ENCODE peak calls at places on chromosomes 2 and 18, in five cellular contexts. J is foreskin keratinocyte; P is lower lobe of right lung; O is GM06990; Y is CD4-positive, alpha-beta T cell. N is an unnamed sample.
A peak's percentile ranks its signal among the peaks of the same experiment; 100 is the strongest.

GRCh38 chr18:53687002-53687401 is 537.5 kb downstream of the MBD2 start:
- DNase-seq in J (no peak), P (no peak), O (no peak), Y (no peak), N (no peak)

GRCh38 chr18:70289351-70290330 is 796 bp downstream of the SOCS6 start:
- DNase-seq in J (no peak), P (peak; percentile 62), O (peak; percentile 63), Y (no peak), N (peak; percentile 67)

GRCh38 chr2:164620873-164621760 is at the start of gene GRB14:
- DNase-seq in J (no peak), P (peak; percentile 72), O (peak; percentile 6), Y (no peak), N (peak; percentile 56)

GRCh38 chr18:51164327-51165290 is 32.9 kb downstream of the MEX3C start:
- DNase-seq in J (no peak), P (no peak), O (no peak), Y (no peak), N (no peak)

GRCh38 chr2:174602741-174603140 is 5.1 kb upstream of the WIPF1 start:
- DNase-seq in J (no peak), P (no peak), O (no peak), Y (no peak), N (no peak)

GRCh38 chr2:166593403-166593802 is 99.4 kb upstream of the SCN7A start:
- DNase-seq in J (peak; percentile 42), P (no peak), O (no peak), Y (no peak), N (no peak)

GRCh38 chr2:10861765-10862164 is 49.2 kb upstream of the PDIA6 start:
- DNase-seq in J (no peak), P (no peak), O (no peak), Y (no peak), N (no peak)

GRCh38 chr2:132627542-132627941 is 42.5 kb downstream of the LYPD1 start:
- DNase-seq in J (no peak), P (no peak), O (no peak), Y (no peak), N (no peak)

GRCh38 chr2:190534310-190535118 is at the start of gene NEMP2:
- DNase-seq in J (peak; percentile 44), P (peak; percentile 91), O (peak; percentile 91), Y (peak; percentile 53), N (peak; percentile 74)

GRCh38 chr18:61991836-61992235 is 99.0 kb upstream of the RNF152 start:
- DNase-seq in J (no peak), P (no peak), O (no peak), Y (no peak), N (no peak)

GRCh38 chr2:111986116-111986900 is 68.8 kb upstream of the TMEM87B start:
- DNase-seq in J (no peak), P (no peak), O (no peak), Y (no peak), N (no peak)

GRCh38 chr2:98501223-98501622 is 56.6 kb downstream of the INPP4A start:
- DNase-seq in J (no peak), P (no peak), O (no peak), Y (no peak), N (no peak)
- TF ChIP-seq CTCF in J (no peak), P (no peak), O (no peak), Y (no peak), N (no peak)

GRCh38 chr2:68052717-68053422 is 9.9 kb downstream of the C1D start:
- DNase-seq in J (peak; percentile 29), P (no peak), O (no peak), Y (no peak), N (no peak)

GRCh38 chr2:68062680-68063387 is at the start of gene C1D:
- DNase-seq in J (peak; percentile 68), P (peak; percentile 97), O (peak; percentile 92), Y (peak; percentile 87), N (peak; percentile 91)

GRCh38 chr2:68059769-68060525 is 2.9 kb downstream of the C1D start:
- DNase-seq in J (peak; percentile 29), P (no peak), O (no peak), Y (no peak), N (no peak)

GRCh38 chr2:68060652-68061051 is 2.2 kb downstream of the C1D start:
- DNase-seq in J (peak; percentile 70), P (no peak), O (no peak), Y (no peak), N (no peak)

DNA sequence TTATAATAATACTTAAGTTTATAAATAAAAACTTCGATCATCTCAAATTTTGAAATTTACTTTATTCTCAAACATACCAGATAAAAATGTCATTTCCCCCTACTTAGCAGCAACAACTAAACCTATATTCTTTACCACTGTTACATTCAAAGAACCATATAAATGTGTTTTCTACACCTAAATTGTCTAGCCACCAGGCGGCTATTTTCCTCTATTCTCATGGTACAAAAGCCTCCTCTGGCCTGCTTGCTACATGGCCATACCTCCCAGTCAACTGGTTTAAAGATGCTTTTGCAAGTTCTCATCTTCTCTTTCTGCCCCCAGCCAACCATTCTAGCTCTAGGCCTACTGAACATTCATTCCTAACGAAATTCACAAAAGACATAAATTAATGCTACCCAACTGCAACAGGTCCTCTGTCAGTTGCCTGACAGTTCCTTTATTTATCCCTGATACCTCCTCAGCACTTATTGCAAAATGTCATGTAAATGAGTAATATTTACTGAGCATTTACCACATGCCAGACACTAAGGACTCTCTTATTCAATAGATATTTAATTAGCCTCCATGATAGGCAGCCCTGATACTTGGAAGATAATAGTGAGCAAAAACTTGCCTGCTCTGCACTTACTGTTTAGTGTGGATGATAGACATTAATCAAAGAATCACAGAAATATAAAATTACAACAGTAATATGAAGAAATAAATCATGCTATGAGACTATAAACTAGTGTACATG is 5.0 kb downstream of the C1D start:
- DNase-seq in J (no peak), P (no peak), O (no peak), Y (no peak), N (no peak)
- TF ChIP-seq CTCF in J (no peak), P (no peak), O (no peak), Y (no peak), N (no peak)

GRCh38 chr2:241673797-241674725 is 12.6 kb downstream of the DTYMK start:
- DNase-seq in J (no peak), P (no peak), O (no peak), Y (no peak), N (no peak)
- TF ChIP-seq CTCF in J (no peak), P (no peak), O (no peak), Y (no peak), N (no peak)

GRCh38 chr18:7735194-7735593 is 168.1 kb downstream of the PTPRM start:
- DNase-seq in J (no peak), P (no peak), O (no peak), Y (no peak), N (no peak)
- TF ChIP-seq CTCF in J (peak; percentile 40), P (peak; percentile 34), O (peak; percentile 23), Y (no peak), N (no peak)

DNA sequence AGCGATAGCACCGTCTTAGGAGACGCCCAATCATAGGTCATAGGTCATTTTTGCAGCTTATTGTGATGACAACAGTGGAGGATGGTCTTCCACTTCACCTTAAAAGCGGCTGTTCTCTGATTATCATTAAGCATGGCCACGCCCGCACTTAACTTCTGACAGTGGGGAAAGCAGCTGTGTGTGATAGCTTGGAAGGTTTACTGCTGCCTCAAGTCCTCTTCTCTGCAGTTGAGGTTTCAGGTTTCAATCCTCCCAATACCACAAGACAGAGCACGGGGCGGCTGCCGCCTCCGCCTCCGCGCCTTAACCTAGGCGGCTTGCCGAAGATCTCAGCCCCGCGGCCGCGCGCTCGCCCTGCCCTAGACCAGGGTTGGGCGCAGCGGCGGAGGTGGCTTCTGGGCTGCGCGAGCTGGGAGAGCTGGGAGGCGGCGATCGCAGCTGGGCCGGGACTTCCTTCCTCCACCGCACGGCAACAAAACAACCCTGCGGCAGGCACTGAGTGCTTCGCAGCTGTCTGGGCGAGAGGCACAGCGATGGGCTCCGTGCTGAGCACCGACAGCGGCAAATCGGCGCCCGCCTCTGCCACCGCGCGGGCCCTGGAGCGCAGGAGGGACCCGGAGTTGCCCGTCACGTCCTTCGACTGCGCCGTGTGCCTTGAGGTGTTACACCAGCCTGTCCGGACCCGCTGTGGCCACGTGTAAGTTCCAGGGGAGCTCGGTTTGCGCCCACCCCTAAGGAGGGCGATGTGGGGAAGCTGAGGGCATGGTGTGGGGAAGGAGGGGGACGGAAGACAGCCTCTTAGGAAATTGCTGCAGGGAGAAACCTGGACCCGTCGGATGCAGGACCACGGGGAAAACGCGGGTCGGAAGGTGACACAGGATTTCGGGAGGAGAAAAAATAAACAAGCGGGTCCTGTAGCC is at the start of gene RNF125:
- DNase-seq in J (peak; percentile 80), P (peak; percentile 89), O (peak; percentile 94), Y (peak; percentile 91), N (peak; percentile 82)
- TF ChIP-seq CTCF in J (no peak), P (no peak), O (peak; percentile 7), Y (no peak), N (no peak)

DNA sequence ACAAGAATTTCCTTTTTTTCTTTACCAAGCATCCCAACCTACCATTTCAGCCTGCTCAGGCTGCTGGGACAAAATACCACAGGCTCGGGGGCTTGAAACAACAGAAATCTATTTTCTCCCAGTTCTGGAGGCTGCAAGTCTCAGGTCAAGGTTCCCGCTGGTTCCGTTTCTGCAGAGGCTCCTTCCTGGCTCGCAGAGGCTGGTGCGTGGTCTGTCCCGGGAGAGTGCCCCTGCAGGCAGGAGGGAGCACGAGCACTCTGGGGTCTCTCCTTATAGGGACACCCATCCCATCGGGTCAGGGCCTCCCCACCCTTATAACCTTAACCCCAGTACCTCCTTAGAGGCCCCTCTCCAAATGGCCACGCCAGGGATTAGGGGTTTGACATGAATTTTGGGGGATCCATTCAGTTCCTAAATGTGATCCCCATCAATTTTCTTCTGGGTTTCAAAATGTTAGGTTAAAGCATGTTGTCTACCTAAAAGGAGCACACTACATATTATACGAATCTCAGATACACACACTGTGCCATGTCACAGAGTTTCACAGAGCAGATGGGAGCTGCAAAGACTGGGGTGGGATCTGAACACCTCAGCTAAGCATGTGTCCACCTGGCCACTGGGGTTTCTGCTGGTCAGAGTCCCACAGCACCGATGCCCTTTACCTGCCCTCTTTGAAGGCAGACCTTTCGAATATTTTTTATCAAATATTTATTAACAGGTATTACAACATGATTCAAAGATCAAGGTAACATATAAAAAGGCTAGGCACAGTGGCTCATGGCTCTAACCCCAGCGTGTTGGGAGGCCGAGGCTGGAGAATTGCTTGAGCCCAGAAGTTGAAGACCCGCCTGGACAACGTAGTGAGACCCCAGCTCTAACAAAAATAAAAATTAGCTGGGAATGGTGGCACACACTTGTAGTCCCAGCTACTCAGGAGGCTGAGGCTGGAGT is 17.6 kb upstream of the ADI1 start:
- DNase-seq in J (no peak), P (no peak), O (no peak), Y (no peak), N (peak; percentile 56)
- TF ChIP-seq CTCF in J (peak; percentile 48), P (peak; percentile 49), O (peak; percentile 17), Y (no peak), N (peak; percentile 28)

DNA sequence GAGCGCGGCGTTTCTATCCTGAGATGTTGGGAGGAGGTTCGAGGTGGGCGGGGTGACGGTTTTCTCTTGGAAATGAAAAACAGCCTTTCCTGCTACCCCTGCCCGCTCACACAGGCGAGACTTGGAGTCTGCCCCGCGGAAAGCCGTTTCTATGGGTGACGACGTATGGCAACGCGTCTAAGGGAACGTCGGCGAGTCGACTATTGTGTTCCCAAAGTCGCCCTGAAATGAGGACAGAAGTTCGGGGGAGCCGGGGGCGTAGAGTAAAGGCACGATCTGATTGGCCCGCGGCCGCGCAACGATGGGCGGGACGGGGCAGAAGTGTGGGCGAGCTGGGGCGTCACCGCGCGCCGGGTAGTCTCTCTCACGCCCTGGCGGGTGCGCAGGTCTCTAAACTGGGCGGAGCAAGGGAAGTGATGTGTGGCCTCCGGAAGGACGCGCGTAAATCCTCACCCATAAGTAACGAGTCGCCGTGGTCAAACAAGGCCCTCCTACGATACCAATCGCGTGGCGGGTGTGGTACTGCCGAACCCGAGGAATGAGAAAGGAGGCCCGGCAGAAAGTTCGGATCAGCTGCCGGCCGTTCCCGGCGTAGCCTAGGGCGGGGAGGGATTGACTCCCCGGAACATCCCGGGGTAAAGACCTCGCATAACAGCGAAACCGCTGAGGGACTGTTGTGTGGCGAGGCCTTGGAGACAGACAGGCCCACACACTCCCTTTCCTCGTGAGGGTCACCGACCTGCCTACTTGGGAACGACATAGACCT is 89.6 kb downstream of the FAM161A start:
- DNase-seq in J (peak; percentile 96), P (peak; percentile 98), O (peak; percentile 100), Y (peak; percentile 94), N (peak; percentile 93)
- TF ChIP-seq CTCF in J (no peak), P (no peak), O (no peak), Y (no peak), N (no peak)

N was measured in mesothelial cell of epicardium.